ENCODE peak calls at places on chromosomes 4 and X, in four cellular contexts. One of them, this sample, is unnamed.

GRCh38 chr4:94650690-94651089 is 107.1 kb upstream of the BMPR1B start:
- DNase-seq in AG10803: no peak
- DNase-seq in activated CD8-positive, alpha-beta T cell treated with anti-CD3 and anti-CD28 coated beads, Interleukin-2, amount 10 ng/mL, durations not matched to agents 7 days and 5 days: no peak
- DNase-seq in cardiac muscle cell: peak
- DNase-seq in this sample: no peak

GRCh38 chrX:14673764-14674163 is 144.4 kb downstream of the GLRA2 start:
- DNase-seq in AG10803: peak
- DNase-seq in cardiac muscle cell: peak
- DNase-seq in activated CD8-positive, alpha-beta T cell treated with anti-CD3 and anti-CD28 coated beads, Interleukin-2, amount 10 ng/mL, durations not matched to agents 7 days and 5 days: no peak
- DNase-seq in this sample: peak

GRCh38 chr4:54781771-54782170 is 124.0 kb downstream of the KIT start:
- DNase-seq in AG10803: peak
- DNase-seq in activated CD8-positive, alpha-beta T cell treated with anti-CD3 and anti-CD28 coated beads, Interleukin-2, amount 10 ng/mL, durations not matched to agents 7 days and 5 days: no peak
- DNase-seq in cardiac muscle cell: peak
- DNase-seq in this sample: no peak

GRCh38 chr4:173318648-173319211 is 15.4 kb downstream of the HMGB2 start:
- DNase-seq in activated CD8-positive, alpha-beta T cell treated with anti-CD3 and anti-CD28 coated beads, Interleukin-2, amount 10 ng/mL, durations not matched to agents 7 days and 5 days: no peak
- DNase-seq in cardiac muscle cell: peak
- DNase-seq in AG10803: peak
- DNase-seq in this sample: no peak

GRCh38 chrX:110794601-110795000 is 1.0 kb downstream of the CHRDL1 start:
- DNase-seq in AG10803: no peak
- DNase-seq in cardiac muscle cell: no peak
- DNase-seq in activated CD8-positive, alpha-beta T cell treated with anti-CD3 and anti-CD28 coated beads, Interleukin-2, amount 10 ng/mL, durations not matched to agents 7 days and 5 days: no peak
- DNase-seq in this sample: no peak

GRCh38 chrX:16797358-16797757 is 11.1 kb downstream of the TXLNG start:
- DNase-seq in activated CD8-positive, alpha-beta T cell treated with anti-CD3 and anti-CD28 coated beads, Interleukin-2, amount 10 ng/mL, durations not matched to agents 7 days and 5 days: no peak
- DNase-seq in AG10803: peak
- DNase-seq in cardiac muscle cell: peak
- DNase-seq in this sample: no peak

GRCh38 chr4:183257808-183258207 is 62.3 kb downstream of the CLDN22 start:
- DNase-seq in cardiac muscle cell: no peak
- DNase-seq in AG10803: no peak
- DNase-seq in activated CD8-positive, alpha-beta T cell treated with anti-CD3 and anti-CD28 coated beads, Interleukin-2, amount 10 ng/mL, durations not matched to agents 7 days and 5 days: no peak
- DNase-seq in this sample: no peak

GRCh38 chr4:175590205-175590604 is 221.9 kb downstream of the GPM6A start:
- DNase-seq in cardiac muscle cell: no peak
- DNase-seq in activated CD8-positive, alpha-beta T cell treated with anti-CD3 and anti-CD28 coated beads, Interleukin-2, amount 10 ng/mL, durations not matched to agents 7 days and 5 days: no peak
- DNase-seq in AG10803: no peak
- DNase-seq in this sample: no peak

GRCh38 chr4:40032785-40033184 is 23.9 kb upstream of the N4BP2 start:
- DNase-seq in AG10803: no peak
- DNase-seq in cardiac muscle cell: no peak
- DNase-seq in activated CD8-positive, alpha-beta T cell treated with anti-CD3 and anti-CD28 coated beads, Interleukin-2, amount 10 ng/mL, durations not matched to agents 7 days and 5 days: no peak
- DNase-seq in this sample: no peak

GRCh38 chr4:57249083-57249482 is 138.9 kb upstream of the IGFBP7 start:
- DNase-seq in cardiac muscle cell: peak
- DNase-seq in activated CD8-positive, alpha-beta T cell treated with anti-CD3 and anti-CD28 coated beads, Interleukin-2, amount 10 ng/mL, durations not matched to agents 7 days and 5 days: no peak
- DNase-seq in AG10803: no peak
- DNase-seq in this sample: no peak

GRCh38 chrX:7073336-7073735 is 74.2 kb upstream of the STS start:
- DNase-seq in AG10803: no peak
- DNase-seq in cardiac muscle cell: no peak
- DNase-seq in activated CD8-positive, alpha-beta T cell treated with anti-CD3 and anti-CD28 coated beads, Interleukin-2, amount 10 ng/mL, durations not matched to agents 7 days and 5 days: no peak
- DNase-seq in this sample: no peak

GRCh38 chr4:52646726-52647125 is 12.4 kb downstream of the USP46 start:
- DNase-seq in activated CD8-positive, alpha-beta T cell treated with anti-CD3 and anti-CD28 coated beads, Interleukin-2, amount 10 ng/mL, durations not matched to agents 7 days and 5 days: no peak
- DNase-seq in cardiac muscle cell: no peak
- DNase-seq in AG10803: no peak
- DNase-seq in this sample: no peak

GRCh38 chr4:182139481-182139880 is 103.7 kb upstream of the TENM3 start:
- DNase-seq in AG10803: no peak
- DNase-seq in cardiac muscle cell: no peak
- DNase-seq in activated CD8-positive, alpha-beta T cell treated with anti-CD3 and anti-CD28 coated beads, Interleukin-2, amount 10 ng/mL, durations not matched to agents 7 days and 5 days: no peak
- DNase-seq in this sample: no peak

GRCh38 chrX:21606037-21606436 is 52.1 kb downstream of the KLHL34 start:
- DNase-seq in AG10803: no peak
- DNase-seq in cardiac muscle cell: no peak
- DNase-seq in activated CD8-positive, alpha-beta T cell treated with anti-CD3 and anti-CD28 coated beads, Interleukin-2, amount 10 ng/mL, durations not matched to agents 7 days and 5 days: no peak
- DNase-seq in this sample: no peak

GRCh38 chrX:5306654-5307121 is 922.0 kb downstream of the NLGN4X start:
- DNase-seq in AG10803: no peak
- DNase-seq in cardiac muscle cell: no peak
- DNase-seq in activated CD8-positive, alpha-beta T cell treated with anti-CD3 and anti-CD28 coated beads, Interleukin-2, amount 10 ng/mL, durations not matched to agents 7 days and 5 days: no peak
- DNase-seq in this sample: no peak

GRCh38 chrX:13681595-13681994 is 7.3 kb upstream of the RAB9A start:
- DNase-seq in activated CD8-positive, alpha-beta T cell treated with anti-CD3 and anti-CD28 coated beads, Interleukin-2, amount 10 ng/mL, durations not matched to agents 7 days and 5 days: no peak
- DNase-seq in cardiac muscle cell: no peak
- DNase-seq in AG10803: no peak
- DNase-seq in this sample: no peak

GRCh38 chr4:109389367-109390118 is 44.1 kb upstream of the SEC24B start:
- DNase-seq in cardiac muscle cell: peak
- DNase-seq in AG10803: peak
- DNase-seq in activated CD8-positive, alpha-beta T cell treated with anti-CD3 and anti-CD28 coated beads, Interleukin-2, amount 10 ng/mL, durations not matched to agents 7 days and 5 days: no peak
- DNase-seq in this sample: no peak

GRCh38 chr4:155529197-155529596 is 137.5 kb upstream of the GUCY1A1 start:
- DNase-seq in activated CD8-positive, alpha-beta T cell treated with anti-CD3 and anti-CD28 coated beads, Interleukin-2, amount 10 ng/mL, durations not matched to agents 7 days and 5 days: no peak
- DNase-seq in AG10803: peak
- DNase-seq in cardiac muscle cell: peak
- DNase-seq in this sample: no peak

GRCh38 chr4:169484485-169484884 is 127.9 kb downstream of the NEK1 start:
- DNase-seq in activated CD8-positive, alpha-beta T cell treated with anti-CD3 and anti-CD28 coated beads, Interleukin-2, amount 10 ng/mL, durations not matched to agents 7 days and 5 days: no peak
- DNase-seq in AG10803: peak
- DNase-seq in cardiac muscle cell: peak
- DNase-seq in this sample: no peak

GRCh38 chr4:122044496-122044895 is 92.6 kb upstream of the TRPC3 start:
- DNase-seq in cardiac muscle cell: peak
- DNase-seq in AG10803: no peak
- DNase-seq in activated CD8-positive, alpha-beta T cell treated with anti-CD3 and anti-CD28 coated beads, Interleukin-2, amount 10 ng/mL, durations not matched to agents 7 days and 5 days: no peak
- DNase-seq in this sample: no peak

GRCh38 chrX:46381630-46382029 is 163.6 kb downstream of the ZNF674 start:
- DNase-seq in activated CD8-positive, alpha-beta T cell treated with anti-CD3 and anti-CD28 coated beads, Interleukin-2, amount 10 ng/mL, durations not matched to agents 7 days and 5 days: peak
- DNase-seq in cardiac muscle cell: peak
- DNase-seq in AG10803: peak
- DNase-seq in this sample: no peak